ENCODE peak calls at places on chromosomes 4 and X, in seven cellular contexts. A is Caco-2; H is dorsolateral prefrontal cortex; W is astrocyte of the spinal cord; Z is CD8-positive, alpha-beta memory T cell; R is Panc1; F is effector memory CD4-positive, alpha-beta T cell. B is an unnamed sample.

GRCh38 chr4:119118397-119118796 is 17.2 kb upstream of the MYOZ2 start:
- DNase-seq in A (no peak), H (no peak), W (peak), Z (no peak), R (no peak), F (no peak), B (no peak)

GRCh38 chr4:94939791-94940530 is 182.2 kb downstream of the BMPR1B start:
- DNase-seq in A (no peak), H (no peak), W (peak), Z (no peak), R (no peak), F (no peak), B (no peak)

GRCh38 chr4:121943941-121944340 is 7.9 kb downstream of the TRPC3 start:
- DNase-seq in A (no peak), H (no peak), W (no peak), Z (peak), R (no peak), F (no peak), B (no peak)

GRCh38 chr4:76096076-76096475 is 21.6 kb downstream of the ART3 start:
- DNase-seq in A (no peak), H (no peak), W (no peak), Z (no peak), R (no peak), F (no peak), B (no peak)

GRCh38 chr4:94390804-94391410 is 48.3 kb upstream of the HPGDS start:
- DNase-seq in A (no peak), H (no peak), W (peak), Z (no peak), R (no peak), F (no peak), B (no peak)

GRCh38 chr4:8044699-8045098 is 105.0 kb upstream of the AFAP1 start:
- DNase-seq in A (no peak), H (no peak), W (no peak), Z (no peak), R (no peak), F (no peak), B (no peak)

GRCh38 chr4:8841678-8842268 is 29.9 kb downstream of the HMX1 start:
- DNase-seq in A (peak), H (no peak), W (no peak), Z (no peak), R (no peak), F (no peak), B (no peak)

GRCh38 chrX:19593684-19594083 is 78.4 kb upstream of the MAP3K15 start:
- DNase-seq in A (no peak), H (no peak), W (peak), Z (no peak), R (no peak), F (no peak), B (peak)

GRCh38 chr4:144572660-144573059 is 73.3 kb upstream of the HHIP start:
- DNase-seq in A (no peak), H (no peak), W (no peak), Z (no peak), R (no peak), F (no peak), B (no peak)

GRCh38 chrX:119763175-119763574 is 4.8 kb downstream of the SOWAHD start:
- DNase-seq in A (no peak), H (no peak), W (peak), Z (no peak), R (no peak), F (no peak), B (no peak)

GRCh38 chr4:165656829-165657467 is 216.1 kb upstream of the TLL1 start:
- DNase-seq in A (no peak), H (no peak), W (no peak), Z (no peak), R (no peak), F (no peak), B (no peak)

GRCh38 chr4:76744253-76744921 is 153.6 kb downstream of the SOWAHB start:
- DNase-seq in A (no peak), H (no peak), W (peak), Z (no peak), R (no peak), F (no peak), B (no peak)

GRCh38 chr4:42104521-42104920 is 47.9 kb downstream of the BEND4 start:
- DNase-seq in A (no peak), H (no peak), W (peak), Z (no peak), R (no peak), F (no peak), B (peak)

GRCh38 chr4:120561648-120562047 is 360.9 kb downstream of the PRDM5 start:
- DNase-seq in A (no peak), H (no peak), W (no peak), Z (no peak), R (no peak), F (no peak), B (no peak)

GRCh38 chrX:55710701-55711100 is 6.8 kb upstream of the RRAGB start:
- DNase-seq in A (no peak), H (no peak), W (peak), Z (no peak), R (no peak), F (no peak), B (no peak)

GRCh38 chr4:153205028-153205648 is 895 bp downstream of the TRIM2 start:
- DNase-seq in A (peak), H (no peak), W (no peak), Z (peak), R (no peak), F (peak), B (no peak)

GRCh38 chrX:17580529-17581155 is 156.7 kb upstream of the SCML1 start:
- DNase-seq in A (no peak), H (no peak), W (peak), Z (no peak), R (no peak), F (no peak), B (no peak)

GRCh38 chr4:27861802-27862201 is 1001.2 kb downstream of the STIM2 start:
- DNase-seq in A (no peak), H (no peak), W (peak), Z (no peak), R (no peak), F (no peak), B (no peak)

GRCh38 chr4:75195111-75195510 is 262.2 kb downstream of the PARM1 start:
- DNase-seq in A (no peak), H (no peak), W (no peak), Z (no peak), R (no peak), F (no peak), B (no peak)

GRCh38 chrX:51614353-51614752 is 4.4 kb downstream of the CENPVL3 start:
- DNase-seq in A (no peak), H (no peak), W (peak), Z (no peak), R (peak), F (no peak), B (peak)

GRCh38 chr4:31918891-31919290 is 1198.7 kb downstream of the PCDH7 start:
- DNase-seq in A (no peak), H (no peak), W (no peak), Z (no peak), R (no peak), F (no peak), B (no peak)

GRCh38 chr4:140005699-140006098 is 148.3 kb downstream of the MAML3 start:
- DNase-seq in A (no peak), H (no peak), W (no peak), Z (no peak), R (no peak), F (no peak), B (no peak)

GRCh38 chrX:138889152-138889551 is 177.6 kb upstream of the FGF13 start:
- DNase-seq in A (no peak), H (no peak), W (no peak), Z (no peak), R (no peak), F (no peak), B (no peak)
- H3K4me3 ChIP-seq in A (no peak), H (no peak), W (no peak), Z (no peak), R (no peak), F (no peak), B (no peak)

DNA sequence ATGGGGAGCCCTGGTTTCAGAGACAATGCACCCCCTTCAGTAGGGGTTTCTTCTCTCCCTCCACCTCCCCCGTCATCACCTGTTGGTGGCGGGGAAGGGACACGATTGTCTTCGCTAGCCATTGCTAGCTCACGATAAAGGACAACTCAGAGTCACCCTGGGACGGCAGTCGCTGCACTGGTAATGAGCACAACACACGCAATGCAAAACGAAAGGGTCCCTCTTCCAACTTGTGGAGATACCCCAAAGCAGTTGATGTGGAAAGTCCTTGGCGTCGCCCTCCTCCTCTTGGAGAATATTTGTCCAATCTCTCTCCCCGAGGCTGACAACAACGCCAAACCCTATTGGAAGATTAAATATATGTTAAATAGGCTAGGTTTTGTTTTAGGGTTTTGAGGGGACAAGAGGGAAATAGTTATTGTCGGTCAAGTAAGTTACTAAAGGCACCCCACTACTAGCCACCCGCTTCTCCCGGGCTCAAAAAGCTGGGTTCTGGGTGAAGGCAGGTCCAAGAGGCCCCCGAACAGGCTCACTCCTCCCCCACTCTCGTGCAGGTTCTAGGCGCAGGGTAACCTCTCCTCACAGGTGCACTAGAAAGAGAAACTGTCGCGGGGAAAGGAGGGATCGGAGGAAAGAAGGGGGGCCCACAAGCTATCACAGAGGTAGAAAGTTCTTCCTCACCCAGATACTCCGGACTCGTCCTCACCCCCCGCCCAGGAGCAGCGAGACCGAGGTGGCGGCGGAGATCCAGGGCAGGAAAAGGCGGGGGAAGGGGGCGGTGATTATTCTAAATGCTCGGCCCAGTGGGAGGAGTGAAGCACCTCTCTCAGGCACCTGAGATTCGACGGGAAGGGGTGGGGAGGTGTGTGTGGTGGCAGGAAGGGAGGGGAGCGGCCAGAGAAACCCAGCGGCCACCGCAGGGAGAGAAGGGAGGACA is at the start of gene LRBA:
- DNase-seq in A (peak), H (peak), W (peak), Z (peak), R (no peak), F (peak), B (no peak)
- H3K4me3 ChIP-seq in A (peak), H (peak), W (peak), Z (peak), R (peak), F (peak), B (peak)

DNA sequence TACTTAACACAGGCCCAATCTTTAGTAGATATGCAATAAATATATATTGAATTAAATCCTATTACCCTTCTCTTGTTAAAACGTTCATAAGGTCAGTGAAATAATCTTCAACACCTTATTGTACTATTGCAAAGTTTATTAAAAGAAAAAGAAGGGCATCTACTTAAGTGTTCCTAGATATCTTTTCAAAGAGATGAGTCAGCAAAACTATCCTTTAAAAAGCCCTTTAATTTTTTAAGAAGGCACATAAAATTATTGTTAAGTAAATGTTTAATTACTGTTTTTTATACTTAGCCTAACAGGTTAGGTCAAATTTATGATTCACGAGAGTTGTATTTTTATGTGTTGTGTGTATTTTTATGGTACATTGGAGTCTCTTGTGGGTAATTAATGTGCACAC is 77.3 kb upstream of the PPP1R2C start:
- DNase-seq in A (no peak), H (no peak), W (no peak), Z (no peak), R (no peak), F (no peak), B (no peak)
- H3K4me3 ChIP-seq in A (no peak), H (no peak), W (no peak), Z (no peak), R (no peak), F (no peak), B (no peak)

DNA sequence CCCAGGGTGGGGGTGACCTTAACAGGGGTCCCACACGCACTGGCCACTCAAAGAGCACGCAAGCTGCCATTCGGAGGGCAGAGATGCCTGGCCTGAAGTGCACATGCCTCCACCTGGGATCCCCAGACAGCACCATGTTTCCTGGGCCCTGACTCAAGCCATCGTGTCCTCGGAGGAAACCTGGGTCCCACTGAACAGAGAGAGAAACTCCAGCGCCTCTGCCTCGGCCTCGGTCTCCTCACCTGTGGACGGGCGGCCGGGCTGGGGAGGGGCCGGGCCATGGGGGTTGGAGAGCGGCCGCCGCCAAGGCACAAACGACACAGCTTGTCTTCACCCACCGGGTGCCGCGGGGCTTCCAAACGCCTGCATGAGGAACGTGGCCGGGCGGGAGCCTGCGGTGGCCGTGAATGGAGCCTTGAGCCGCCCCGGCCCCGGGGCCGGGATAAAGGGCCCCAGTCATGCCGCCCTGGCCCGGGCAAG is 30.0 kb upstream of the FGFR3 start:
- DNase-seq in A (no peak), H (no peak), W (no peak), Z (no peak), R (no peak), F (no peak), B (no peak)
- H3K4me3 ChIP-seq in A (no peak), H (peak), W (no peak), Z (no peak), R (no peak), F (no peak), B (no peak)

GRCh38 chr4:174595141-174595929 is 73.0 kb upstream of the HPGD start:
- DNase-seq in A (no peak), H (no peak), W (no peak), Z (no peak), R (no peak), F (no peak), B (no peak)

GRCh38 chr4:174590336-174590735 is 68.0 kb upstream of the HPGD start:
- DNase-seq in A (no peak), H (no peak), W (no peak), Z (no peak), R (no peak), F (no peak), B (no peak)

GRCh38 chr4:174592985-174593335 is 70.7 kb upstream of the HPGD start:
- DNase-seq in A (no peak), H (no peak), W (peak), Z (no peak), R (no peak), F (no peak), B (no peak)

GRCh38 chr4:174592256-174592984 is 70.1 kb upstream of the HPGD start:
- DNase-seq in A (no peak), H (no peak), W (no peak), Z (no peak), R (no peak), F (no peak), B (no peak)

DNA sequence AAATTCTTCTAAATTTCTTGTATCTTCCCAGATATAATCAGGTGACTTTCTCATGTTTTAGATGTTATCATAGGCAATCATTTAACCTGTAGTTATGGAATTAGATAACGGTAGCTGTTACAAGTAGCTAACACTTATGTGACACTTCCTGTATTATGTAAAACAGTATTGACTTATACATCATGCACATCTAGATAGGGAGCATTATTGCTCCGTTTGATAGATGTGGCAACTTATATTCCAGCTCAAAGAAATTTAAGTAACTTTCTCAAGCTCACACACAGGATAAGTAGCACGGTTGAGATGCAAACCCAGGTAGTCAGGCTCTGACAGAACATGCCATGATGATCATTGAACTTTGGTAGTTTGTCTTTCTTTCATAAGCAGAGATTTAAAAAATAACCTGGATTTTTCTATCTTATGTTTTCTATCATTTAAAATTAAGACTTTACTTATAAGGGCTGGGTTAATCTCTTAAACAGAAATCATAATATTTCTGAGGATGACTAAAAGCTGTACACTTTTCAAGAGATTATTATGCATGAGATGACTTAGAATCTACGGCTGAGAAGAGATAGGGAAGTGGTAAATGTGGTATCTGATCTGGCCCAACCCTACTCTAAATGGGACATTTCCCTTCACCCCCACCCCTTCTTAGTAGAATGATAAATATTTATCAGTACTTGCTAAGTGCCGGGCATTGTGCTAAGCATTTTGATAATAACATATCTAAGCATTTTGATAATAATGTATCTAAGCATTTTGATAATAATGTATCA is 69.1 kb upstream of the HPGD start:
- DNase-seq in A (no peak), H (no peak), W (no peak), Z (no peak), R (no peak), F (no peak), B (no peak)
- H3K4me3 ChIP-seq in A (no peak), H (no peak), W (no peak), Z (no peak), R (no peak), F (no peak), B (no peak)

GRCh38 chr4:142817442-142817841 is 28.7 kb downstream of the INPP4B start:
- DNase-seq in A (no peak), H (no peak), W (peak), Z (no peak), R (no peak), F (no peak), B (no peak)

GRCh38 chr4:142818009-142818408 is 28.1 kb downstream of the INPP4B start:
- DNase-seq in A (no peak), H (no peak), W (peak), Z (no peak), R (no peak), F (no peak), B (no peak)

GRCh38 chr4:142813388-142813787 is 32.7 kb downstream of the INPP4B start:
- DNase-seq in A (no peak), H (no peak), W (no peak), Z (no peak), R (no peak), F (no peak), B (no peak)

GRCh38 chr4:142815834-142816233 is 30.3 kb downstream of the INPP4B start:
- DNase-seq in A (no peak), H (no peak), W (peak), Z (no peak), R (no peak), F (no peak), B (no peak)

DNA sequence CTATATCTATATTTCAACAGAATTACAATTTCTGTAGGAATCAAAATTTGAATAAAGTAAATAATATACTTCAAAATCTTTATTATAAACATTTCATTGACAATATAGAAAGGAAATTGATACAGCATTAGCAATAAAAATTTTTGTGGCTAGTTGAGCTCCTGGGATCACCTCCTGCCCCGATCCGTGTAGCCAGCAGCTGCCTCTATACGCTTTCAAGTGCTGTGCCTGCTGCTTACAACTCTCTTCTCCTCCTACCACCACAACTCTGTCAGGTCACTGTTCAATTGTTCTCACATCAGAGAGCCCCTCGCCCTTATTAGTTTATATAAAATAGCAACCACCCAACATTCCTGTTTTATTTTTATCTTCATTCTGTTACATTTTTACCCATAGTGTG is 27.6 kb downstream of the INPP4B start:
- DNase-seq in A (no peak), H (no peak), W (no peak), Z (no peak), R (no peak), F (no peak), B (no peak)
- H3K4me3 ChIP-seq in A (no peak), H (no peak), W (no peak), Z (no peak), R (no peak), F (no peak), B (no peak)

GRCh38 chrX:153347530-153347929 is 13.6 kb downstream of the ZNF275 start:
- DNase-seq in A (no peak), H (no peak), W (no peak), Z (no peak), R (no peak), F (no peak), B (no peak)
- H3K4me3 ChIP-seq in A (no peak), H (no peak), W (no peak), Z (no peak), R (no peak), F (no peak), B (no peak)